ENCODE peak calls at places on chromosomes 11 and 22, in nine cellular contexts. C, V, S, N, M, L, Q, A and X are unnamed samples.

GRCh38 chr11:74255741-74256369 is 55.6 kb downstream of the P4HA3 start:
- DNase-seq in C (no peak), V (no peak), S (peak; percentile 42), N (peak; percentile 78), M (no peak), L (no peak), Q (no peak), A (peak; percentile 43), X (peak; percentile 57)

GRCh38 chr22:30327864-30328345 is 1.2 kb upstream of the TBC1D10A start:
- DNase-seq in C (no peak), V (no peak), S (no peak), N (no peak), M (no peak), L (no peak), Q (no peak), A (no peak), X (no peak)

GRCh38 chr11:59560702-59561469 is 49.5 kb downstream of the OR4D9 start:
- DNase-seq in C (peak; percentile 91), V (peak; percentile 84), S (peak; percentile 79), N (peak; percentile 83), M (peak; percentile 89), L (peak; percentile 55), Q (peak; percentile 82), A (peak; percentile 83), X (peak; percentile 86)

GRCh38 chr22:29369460-29369859 is 18.9 kb downstream of the AP1B1 start:
- DNase-seq in C (peak; percentile 67), V (peak; percentile 52), S (no peak), N (no peak), M (no peak), L (no peak), Q (no peak), A (no peak), X (no peak)

GRCh38 chr11:77035580-77035979 is 1.4 kb downstream of the B3GNT6 start:
- DNase-seq in C (no peak), V (no peak), S (no peak), N (no peak), M (no peak), L (no peak), Q (no peak), A (no peak), X (peak; percentile 67)

GRCh38 chr11:115802641-115803040 is 298.4 kb upstream of the CADM1 start:
- DNase-seq in C (no peak), V (no peak), S (no peak), N (no peak), M (no peak), L (no peak), Q (no peak), A (no peak), X (no peak)

GRCh38 chr11:57318178-57318577 is 6.6 kb downstream of the TNKS1BP1 start:
- DNase-seq in C (no peak), V (no peak), S (no peak), N (no peak), M (no peak), L (no peak), Q (no peak), A (no peak), X (peak; percentile 48)

GRCh38 chr22:38267086-38267485 is 5.7 kb downstream of the TMEM184B start:
- DNase-seq in C (peak; percentile 82), V (no peak), S (peak; percentile 24), N (no peak), M (no peak), L (no peak), Q (no peak), A (peak; percentile 24), X (no peak)

GRCh38 chr11:82465481-82465880 is 268.2 kb downstream of the FAM181B start:
- DNase-seq in C (no peak), V (no peak), S (no peak), N (no peak), M (no peak), L (no peak), Q (no peak), A (no peak), X (no peak)

GRCh38 chr11:72418834-72419560 is 15.3 kb downstream of the CLPB start:
- DNase-seq in C (no peak), V (no peak), S (no peak), N (no peak), M (no peak), L (no peak), Q (no peak), A (no peak), X (no peak)

GRCh38 chr11:126978155-126978554 is 22.4 kb downstream of the KIRREL3 start:
- DNase-seq in C (no peak), V (no peak), S (no peak), N (no peak), M (no peak), L (no peak), Q (no peak), A (no peak), X (no peak)

GRCh38 chr11:17636721-17637120 is 82.7 kb upstream of the MYOD1 start:
- DNase-seq in C (no peak), V (no peak), S (no peak), N (no peak), M (no peak), L (no peak), Q (no peak), A (no peak), X (no peak)

GRCh38 chr22:50313021-50313420 is 5.6 kb upstream of the PLXNB2 start:
- DNase-seq in C (no peak), V (no peak), S (no peak), N (no peak), M (peak; percentile 5), L (no peak), Q (no peak), A (no peak), X (no peak)

GRCh38 chr11:488579-488978 is 18.5 kb downstream of the RNH1 start:
- DNase-seq in C (no peak), V (no peak), S (no peak), N (no peak), M (no peak), L (no peak), Q (no peak), A (no peak), X (no peak)

GRCh38 chr11:8356216-8356615 is 92.5 kb upstream of the LMO1 start:
- DNase-seq in C (no peak), V (no peak), S (no peak), N (no peak), M (no peak), L (no peak), Q (no peak), A (no peak), X (no peak)

GRCh38 chr11:21552910-21553309 is 640.0 kb upstream of the ANO5 start:
- DNase-seq in C (no peak), V (no peak), S (no peak), N (no peak), M (no peak), L (no peak), Q (no peak), A (no peak), X (no peak)

GRCh38 chr11:118437736-118438125 is 1.4 kb downstream of the KMT2A start:
- DNase-seq in C (no peak), V (peak; percentile 58), S (peak; percentile 5), N (no peak), M (no peak), L (no peak), Q (no peak), A (peak; percentile 25), X (no peak)

GRCh38 chr11:76861490-76861953 is 804 bp downstream of the ACER3 start:
- DNase-seq in C (no peak), V (no peak), S (no peak), N (peak; percentile 21), M (no peak), L (no peak), Q (no peak), A (no peak), X (no peak)

GRCh38 chr11:22459053-22459452 is 120.9 kb downstream of the SLC17A6 start:
- DNase-seq in C (no peak), V (no peak), S (no peak), N (peak; percentile 41), M (no peak), L (no peak), Q (no peak), A (no peak), X (no peak)

GRCh38 chr11:115657586-115657985 is 153.4 kb upstream of the CADM1 start:
- DNase-seq in C (no peak), V (no peak), S (no peak), N (no peak), M (no peak), L (no peak), Q (no peak), A (no peak), X (no peak)

GRCh38 chr22:28442951-28443876 is 236.4 kb downstream of the TTC28 start:
- DNase-seq in C (peak; percentile 77), V (peak; percentile 55), S (no peak), N (peak; percentile 46), M (no peak), L (no peak), Q (no peak), A (peak; percentile 21), X (peak; percentile 62)

GRCh38 chr11:26219506-26220117 is 112.3 kb upstream of the ANO3 start:
- DNase-seq in C (no peak), V (no peak), S (no peak), N (no peak), M (no peak), L (no peak), Q (no peak), A (no peak), X (no peak)

GRCh38 chr11:33982661-33983060 is 68.9 kb upstream of the CAPRIN1 start:
- DNase-seq in C (no peak), V (no peak), S (no peak), N (no peak), M (no peak), L (no peak), Q (no peak), A (no peak), X (no peak)